ENCODE peak calls at places on chromosomes 12 and 14, in four cellular contexts. P is psoas muscle, N is heart right ventricle, X is osteoblast. J is an unnamed sample.

GRCh38 chr12:119528241-119528640 is 65.3 kb upstream of the TMEM233 start:
- DNase-seq in P (no peak), N (no peak), X (no peak), J (no peak)

GRCh38 chr12:7679251-7680045 is 13.7 kb upstream of the APOBEC1 start:
- DNase-seq in P (no peak), N (no peak), X (no peak), J (no peak)

GRCh38 chr12:31922341-31923062 is 36.7 kb upstream of the RESF1 start:
- DNase-seq in P (no peak), N (no peak), X (no peak), J (no peak)

GRCh38 chr14:86788229-86788628 is 1204.8 kb downstream of the GALC start:
- DNase-seq in P (no peak), N (no peak), X (no peak), J (no peak)

GRCh38 chr12:3661028-3661427 is 91.9 kb downstream of the CRACR2A start:
- DNase-seq in P (no peak), N (no peak), X (no peak), J (no peak)

GRCh38 chr14:101502761-101503392 is 58.4 kb upstream of the DIO3 start:
- DNase-seq in P (no peak), N (no peak), X (peak; percentile 73), J (peak; percentile 43)

GRCh38 chr12:20505056-20505455 is 136.7 kb downstream of the PDE3A start:
- DNase-seq in P (no peak), N (no peak), X (no peak), J (no peak)

GRCh38 chr12:121364657-121365265 is 12.6 kb upstream of the ANAPC5 start:
- DNase-seq in P (no peak), N (no peak), X (peak; percentile 76), J (no peak)

GRCh38 chr14:102949062-102949800 is 26.8 kb downstream of the AMN start:
- DNase-seq in P (peak; percentile 63), N (no peak), X (peak; percentile 86), J (no peak)

GRCh38 chr12:32183646-32184045 is 77.0 kb downstream of the BICD1 start:
- DNase-seq in P (no peak), N (no peak), X (no peak), J (no peak)

GRCh38 chr12:89357297-89357730 is 5.0 kb upstream of the DUSP6 start:
- DNase-seq in P (no peak), N (no peak), X (no peak), J (no peak)

GRCh38 chr14:59177229-59177628 is 11.2 kb upstream of the DAAM1 start:
- DNase-seq in P (no peak), N (no peak), X (no peak), J (no peak)

DNA sequence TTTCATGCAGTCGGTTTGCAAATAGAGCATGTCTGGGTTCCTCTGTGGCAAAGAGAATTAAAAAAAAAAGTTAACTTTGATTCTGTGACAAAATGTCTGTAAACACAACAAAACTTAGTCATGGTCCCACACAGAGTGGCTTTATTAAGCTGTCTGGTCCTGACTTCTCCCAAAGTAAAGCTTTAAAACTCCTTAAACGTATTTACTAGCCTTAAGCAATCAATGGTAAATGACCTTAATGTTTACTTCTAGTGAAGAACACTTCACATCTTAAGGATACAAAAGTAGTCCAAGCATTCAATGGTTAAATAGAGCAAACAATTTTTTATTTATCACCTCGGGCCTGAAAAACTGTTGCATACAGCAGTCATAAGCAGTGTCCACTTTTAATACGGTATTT is 453.0 kb upstream of the MIS18BP1 start:
- DNase-seq in P (no peak), N (no peak), X (no peak), J (no peak)
- H3K4me1 ChIP-seq in P (no peaks in the 10 kb centered on the region), N (no peaks in the 10 kb centered on the region), X (no peaks in the 10 kb centered on the region), J (no peaks in the 10 kb centered on the region)

GRCh38 chr12:70561550-70561949 is 75.7 kb downstream of the PTPRB start:
- DNase-seq in P (no peak), N (no peak), X (no peak), J (no peak)

GRCh38 chr12:70556179-70556869 is 80.9 kb downstream of the PTPRB start:
- DNase-seq in P (no peak), N (no peak), X (no peak), J (no peak)

GRCh38 chr12:70560671-70561070 is 76.6 kb downstream of the PTPRB start:
- DNase-seq in P (no peak), N (no peak), X (no peak), J (no peak)

GRCh38 chr12:70557583-70558263 is 79.5 kb downstream of the PTPRB start:
- DNase-seq in P (no peak), N (no peak), X (no peak), J (no peak)

GRCh38 chr12:70559390-70559789 is 77.8 kb downstream of the PTPRB start:
- DNase-seq in P (no peak), N (no peak), X (no peak), J (no peak)
- H3K27ac ChIP-seq in P (no peak overlapping the region), N (no peak overlapping the region), X (no peak overlapping the region), J (no peak overlapping the region)

GRCh38 chr12:108819920-108820699 is 37.3 kb downstream of the SSH1 start:
- DNase-seq in P (no peak), N (no peak), X (no peak), J (no peak)

GRCh38 chr12:108816652-108817335 is 40.6 kb downstream of the SSH1 start:
- DNase-seq in P (peak; percentile 58), N (no peak), X (no peak), J (no peak)

GRCh38 chr12:108815875-108816594 is 41.3 kb downstream of the SSH1 start:
- DNase-seq in P (no peak), N (no peak), X (no peak), J (no peak)

GRCh38 chr12:108815369-108815768 is 42.0 kb downstream of the SSH1 start:
- DNase-seq in P (no peak), N (no peak), X (no peak), J (no peak)

GRCh38 chr12:108817909-108818308 is 39.5 kb downstream of the SSH1 start:
- DNase-seq in P (no peak), N (no peak), X (no peak), J (no peak)
- H3K4me1 ChIP-seq in P (peaks cover 46% of the 10 kb centered on the region), N (peaks cover 61% of the 10 kb centered on the region), X (peaks cover 20% of the 10 kb centered on the region), J (peaks cover 62% of the 10 kb centered on the region)

GRCh38 chr12:103880299-103881142 is 39.5 kb upstream of the NT5DC3 start:
- DNase-seq in P (no peak), N (no peak), X (peak; percentile 18), J (no peak)

GRCh38 chr12:103882861-103883596 is 42.0 kb upstream of the NT5DC3 start:
- DNase-seq in P (no peak), N (no peak), X (no peak), J (no peak)

GRCh38 chr12:103879048-103879692 is 38.1 kb upstream of the NT5DC3 start:
- DNase-seq in P (no peak), N (no peak), X (no peak), J (no peak)

GRCh38 chr12:103879878-103880277 is 38.8 kb upstream of the NT5DC3 start:
- DNase-seq in P (no peak), N (no peak), X (no peak), J (no peak)

GRCh38 chr12:103881261-103881660 is 40.2 kb upstream of the NT5DC3 start:
- DNase-seq in P (no peak), N (no peak), X (no peak), J (no peak)
- H3K27ac ChIP-seq in P (no peak overlapping the region), N (no peak overlapping the region), X (no peak overlapping the region), J (no peak overlapping the region)

GRCh38 chr14:68960123-68960522 is 19.0 kb downstream of the ACTN1 start:
- DNase-seq in P (no peak), N (no peak), X (no peak), J (no peak)
- H3K4me1 ChIP-seq in P (peaks cover 18% of the 10 kb centered on the region), N (peaks cover 72% of the 10 kb centered on the region), X (peaks cover 77% of the 10 kb centered on the region), J (peaks cover 73% of the 10 kb centered on the region)

DNA sequence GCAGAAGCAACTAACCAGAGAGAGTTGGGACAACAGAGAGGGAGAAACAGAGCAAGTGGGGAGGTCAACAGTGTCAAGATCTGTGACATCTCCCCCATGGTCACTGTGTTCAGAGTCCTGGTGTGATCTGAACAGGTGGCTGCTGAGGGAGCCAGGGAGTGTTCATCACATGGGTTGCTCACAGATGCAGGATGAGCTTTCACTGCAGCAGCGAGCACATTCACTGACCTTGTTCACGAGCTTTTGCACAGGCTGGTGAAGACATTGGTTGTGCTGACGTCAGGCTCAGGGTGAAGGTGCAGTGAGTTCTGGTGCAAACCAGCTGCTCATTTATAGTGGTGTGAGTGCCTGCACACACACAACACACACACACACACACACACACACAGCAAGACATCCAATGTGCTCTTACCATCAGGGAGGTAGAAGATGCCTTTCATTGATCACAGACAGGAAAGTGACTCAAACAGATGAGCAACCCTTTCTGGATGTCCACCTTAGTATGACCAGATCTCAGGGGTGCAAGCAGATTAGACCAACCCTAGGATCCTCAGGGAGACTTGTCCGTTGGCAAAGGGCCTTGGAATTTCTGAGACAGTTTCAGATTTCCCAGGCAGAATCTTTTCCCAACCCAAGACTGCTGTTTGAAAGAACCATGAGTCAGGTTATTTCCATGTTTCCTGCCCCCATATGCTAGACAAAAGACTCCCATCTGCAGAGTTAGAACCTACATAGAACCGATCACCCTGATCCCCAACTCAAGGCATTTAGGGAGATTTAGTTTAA is 44.3 kb upstream of the OR10AD1 start:
- DNase-seq in P (no peak), N (no peak), X (no peak), J (no peak)
- H3K27ac ChIP-seq in P (no peak overlapping the region), N (no peak overlapping the region), X (no peak overlapping the region), J (no peak overlapping the region)

DNA sequence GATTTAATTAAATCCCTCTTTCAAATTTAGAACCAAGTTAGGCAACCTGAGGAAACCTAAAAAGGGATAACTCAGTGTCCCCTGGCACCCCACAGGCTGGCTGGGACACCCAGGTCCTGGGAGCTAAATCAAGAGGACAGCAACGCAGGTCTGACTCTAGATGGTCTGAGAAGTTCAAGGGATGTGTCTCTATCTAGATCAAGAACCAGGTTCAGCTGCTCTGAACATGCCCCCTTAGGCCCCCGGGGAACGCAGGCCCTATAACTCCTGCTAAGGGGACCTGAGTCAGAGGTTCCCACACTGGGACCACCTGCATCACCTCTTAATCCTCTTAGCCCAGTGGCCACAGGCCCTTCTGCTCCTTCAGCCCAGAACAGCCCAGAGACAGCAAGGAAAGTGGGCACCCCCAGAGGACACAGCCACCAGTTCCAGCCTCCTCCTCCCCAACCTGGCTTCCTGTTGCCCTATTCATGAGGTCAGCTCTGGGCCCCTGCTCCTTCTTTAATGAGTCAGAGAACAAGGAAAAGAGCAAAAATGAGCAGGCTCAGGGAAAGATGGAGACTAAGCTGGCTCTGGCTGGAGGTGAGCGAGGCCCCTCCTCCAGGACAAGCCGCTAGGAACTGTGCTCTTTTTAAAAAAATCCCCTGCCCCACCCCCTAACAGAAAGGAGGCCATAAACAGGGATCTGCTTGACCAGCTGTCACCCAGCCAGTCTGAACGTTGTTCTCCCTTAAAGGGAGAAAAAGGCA is 10.8 kb downstream of the PITPNM2 start:
- DNase-seq in P (peak; percentile 37), N (no peak), X (peak; percentile 65), J (no peak)
- H3K4me1 ChIP-seq in P (peaks cover 25% of the 10 kb centered on the region), N (peaks cover 42% of the 10 kb centered on the region), X (peaks cover 39% of the 10 kb centered on the region), J (peaks cover 54% of the 10 kb centered on the region)

DNA sequence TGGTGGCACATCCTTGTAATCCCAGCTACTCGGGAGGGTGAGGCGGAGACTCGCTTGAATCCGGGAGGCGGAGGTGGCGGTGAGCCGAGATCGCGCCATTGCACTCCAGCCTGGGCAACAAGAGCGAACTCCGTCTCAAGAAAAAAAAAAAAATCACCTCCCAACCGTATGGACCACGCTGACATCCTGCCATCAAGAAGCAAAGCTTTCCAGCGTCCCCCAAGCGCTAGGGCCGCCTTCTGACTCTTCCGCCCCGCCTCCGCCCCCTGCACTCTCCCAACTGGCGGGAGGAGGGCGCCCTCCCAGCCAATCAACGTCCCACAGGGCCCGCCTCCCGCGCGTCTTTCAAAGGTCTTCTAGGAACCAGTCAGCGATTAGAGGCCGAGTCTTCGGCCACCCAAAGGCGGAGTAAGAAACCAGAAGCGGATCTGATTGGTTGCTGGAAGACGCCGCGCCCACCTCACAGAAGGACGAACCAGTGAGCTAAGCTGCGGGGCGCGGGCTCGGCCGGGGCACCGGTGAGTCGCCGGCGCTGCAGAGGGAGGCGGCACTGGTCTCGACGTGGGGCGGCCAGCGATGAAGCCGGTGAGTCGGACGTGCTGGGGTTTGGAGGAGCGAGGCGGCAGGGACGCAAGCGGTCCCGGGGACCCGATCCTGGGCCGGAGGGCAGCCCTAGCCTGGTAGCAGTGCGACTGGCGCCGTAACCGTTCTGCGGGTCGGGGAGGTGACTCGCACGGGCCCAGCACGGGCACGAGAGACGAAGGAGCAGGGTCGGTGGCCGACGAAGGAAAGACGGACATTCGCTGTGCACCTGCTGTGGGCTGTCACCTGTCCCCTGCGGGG is at the start of gene CDKN3:
- DNase-seq in P (peak; percentile 98), N (peak; percentile 98), X (peak; percentile 100), J (peak; percentile 99)
- H3K27ac ChIP-seq in P (no peak within 1 kb of the TSS), N (peak within 1 kb of the TSS; percentile 75), X (peak within 1 kb of the TSS; percentile 56), J (peak within 1 kb of the TSS; percentile 50)